ENCODE peak calls at places on chromosomes 1 and 21, in nine cellular contexts. Q is Kasumi-1; J is RPMI7951; D is AG20443; Z is kidney glomerular epithelial cell; M is HEK293T; N is effector memory CD4-positive, alpha-beta T cell; I is H4; H is upper lobe of right lung. S is an unnamed sample.

GRCh38 chr1:59903136-59903754 is 23.3 kb downstream of the CYP2J2 start:
- DNase-seq in Q (peak; percentile 41), J (peak; percentile 24), D (peak; percentile 46), Z (peak; percentile 8), M (peak; percentile 75), N (no peak), I (peak; percentile 27), H (no peak), S (no peak)

GRCh38 chr1:196385109-196385508 is 223.1 kb downstream of the KCNT2 start:
- DNase-seq in Q (no peak), J (no peak), D (no peak), Z (no peak), M (no peak), N (no peak), I (no peak), H (no peak), S (no peak)

GRCh38 chr1:32858791-32859190 is 11.9 kb downstream of the FNDC5 start:
- DNase-seq in Q (no peak), J (no peak), D (no peak), Z (no peak), M (no peak), N (no peak), I (no peak), H (no peak), S (no peak)

GRCh38 chr1:31064685-31065309 is 720 bp downstream of the PUM1 start:
- DNase-seq in Q (peak; percentile 49), J (peak; percentile 23), D (peak; percentile 21), Z (peak; percentile 49), M (no peak), N (no peak), I (peak; percentile 7), H (no peak), S (no peak)

GRCh38 chr1:15180945-15181523 is 27.5 kb downstream of the TMEM51 start:
- DNase-seq in Q (no peak), J (no peak), D (no peak), Z (no peak), M (no peak), N (no peak), I (no peak), H (no peak), S (no peak)

GRCh38 chr21:32790626-32791025 is 19.1 kb upstream of the PAXBP1 start:
- DNase-seq in Q (no peak), J (no peak), D (no peak), Z (no peak), M (no peak), N (no peak), I (no peak), H (no peak), S (no peak)

GRCh38 chr21:29647353-29647781 is 292.4 kb downstream of the GRIK1 start:
- DNase-seq in Q (no peak), J (peak; percentile 35), D (no peak), Z (no peak), M (no peak), N (no peak), I (peak; percentile 17), H (no peak), S (no peak)

GRCh38 chr1:182634306-182635072 is 30.3 kb upstream of the RGS16 start:
- DNase-seq in Q (no peak), J (no peak), D (no peak), Z (no peak), M (no peak), N (no peak), I (no peak), H (no peak), S (no peak)

GRCh38 chr1:29639741-29640427 is 403.6 kb downstream of the PTPRU start:
- DNase-seq in Q (no peak), J (peak; percentile 95), D (peak; percentile 60), Z (peak; percentile 82), M (no peak), N (no peak), I (peak; percentile 85), H (no peak), S (no peak)

GRCh38 chr1:241408170-241408569 is 51.2 kb upstream of the RGS7 start:
- DNase-seq in Q (peak; percentile 1), J (peak; percentile 44), D (no peak), Z (no peak), M (no peak), N (no peak), I (no peak), H (no peak), S (no peak)

GRCh38 chr1:196608401-196609113 is at the start of gene KCNT2:
- DNase-seq in Q (no peak), J (peak; percentile 20), D (peak; percentile 46), Z (peak; percentile 34), M (peak; percentile 79), N (no peak), I (peak; percentile 18), H (peak; percentile 69), S (peak; percentile 27)

GRCh38 chr1:156838972-156839371 is 19.9 kb downstream of the INSRR start:
- DNase-seq in Q (peak; percentile 22), J (no peak), D (peak; percentile 72), Z (no peak), M (peak; percentile 86), N (peak; percentile 29), I (no peak), H (no peak), S (no peak)

GRCh38 chr1:205983925-205984725 is 19.1 kb downstream of the RAB7B start:
- DNase-seq in Q (peak; percentile 76), J (peak; percentile 44), D (peak; percentile 86), Z (peak; percentile 33), M (peak; percentile 77), N (no peak), I (peak; percentile 30), H (peak; percentile 77), S (no peak)

GRCh38 chr1:214330715-214331114 is 49.8 kb downstream of the SMYD2 start:
- DNase-seq in Q (no peak), J (no peak), D (no peak), Z (no peak), M (no peak), N (no peak), I (no peak), H (no peak), S (no peak)

GRCh38 chr1:5563861-5564577 is 428.2 kb downstream of the NPHP4 start:
- DNase-seq in Q (no peak), J (no peak), D (no peak), Z (no peak), M (no peak), N (no peak), I (no peak), H (no peak), S (no peak)

GRCh38 chr1:227946624-227947424 is 908 bp downstream of the WNT9A start:
- DNase-seq in Q (peak; percentile 31), J (peak; percentile 27), D (peak; percentile 87), Z (peak; percentile 30), M (peak; percentile 90), N (no peak), I (peak; percentile 56), H (peak; percentile 91), S (no peak)

GRCh38 chr1:180974236-180974635 is 48.4 kb downstream of the STX6 start:
- DNase-seq in Q (no peak), J (peak; percentile 2), D (no peak), Z (no peak), M (no peak), N (no peak), I (no peak), H (no peak), S (no peak)

GRCh38 chr1:67060811-67061218 is 6.9 kb upstream of the SLC35D1 start:
- DNase-seq in Q (no peak), J (peak; percentile 97), D (peak; percentile 92), Z (peak; percentile 87), M (no peak), N (no peak), I (peak; percentile 98), H (no peak), S (no peak)

S was measured in T-helper 22 cell.